ENCODE peak calls at places on chromosomes 11 and 22, in seven cellular contexts. P, Z, J, O, S, F and T are unnamed samples.

GRCh38 chr11:103699216-103699615 is 337.2 kb upstream of the DDI1 start:
- DNase-seq in O (no peak), Z (no peak), F (no peak), S (no peak), J (no peak), P (no peak), T (no peak)

GRCh38 chr11:117885777-117886176 is 9.3 kb upstream of the FXYD6 start:
- DNase-seq in S (no peak), F (peak), Z (no peak), P (no peak), J (no peak), O (no peak), T (no peak)

GRCh38 chr11:132653237-132653636 is 879.1 kb downstream of the OPCML start:
- DNase-seq in P (no peak), O (no peak), S (no peak), F (no peak), Z (no peak), J (no peak), T (no peak)

GRCh38 chr11:28969832-28970231 is 861.6 kb downstream of the METTL15 start:
- DNase-seq in O (no peak), P (no peak), Z (no peak), S (no peak), F (no peak), J (no peak), T (no peak)

GRCh38 chr11:119026970-119027369 is 3.7 kb downstream of the SLC37A4 start:
- DNase-seq in P (no peak), O (no peak), J (no peak), S (no peak), F (no peak), Z (no peak), T (no peak)

GRCh38 chr11:4065601-4066377 is 28.8 kb upstream of the RRM1 start:
- DNase-seq in F (peak), Z (no peak), P (no peak), O (no peak), J (no peak), S (no peak), T (no peak)

GRCh38 chr22:37374571-37374970 is 52.7 kb downstream of the ELFN2 start:
- DNase-seq in O (no peak), J (no peak), S (no peak), P (no peak), F (no peak), Z (no peak), T (no peak)

GRCh38 chr11:117901601-117902000 is 25.1 kb upstream of the FXYD6 start:
- DNase-seq in Z (no peak), O (no peak), F (peak), J (no peak), S (no peak), P (no peak), T (no peak)

GRCh38 chr11:80144932-80145612 is 704.2 kb upstream of the TENM4 start:
- DNase-seq in P (no peak), S (no peak), F (no peak), J (no peak), O (no peak), Z (peak), T (no peak)

GRCh38 chr11:47272706-47273105 is 2.8 kb downstream of the MADD start:
- DNase-seq in J (no peak), P (no peak), F (no peak), O (no peak), Z (no peak), S (no peak), T (no peak)

GRCh38 chr22:23361676-23362075 is 181.4 kb downstream of the BCR start:
- DNase-seq in J (no peak), O (no peak), S (no peak), P (no peak), F (no peak), Z (no peak), T (no peak)

GRCh38 chr11:1224109-1224485 is 1.2 kb downstream of the MUC5B start:
- DNase-seq in J (no peak), O (no peak), P (no peak), F (no peak), S (no peak), Z (no peak), T (peak)

GRCh38 chr11:104858882-104859735 is 39.2 kb downstream of the CASP12 start:
- DNase-seq in P (no peak), J (no peak), S (no peak), O (no peak), Z (no peak), F (no peak), T (no peak)

GRCh38 chr22:23119492-23120414 is 22.0 kb downstream of the RSPH14 start:
- DNase-seq in F (no peak), Z (no peak), O (no peak), P (peak), J (no peak), S (peak), T (no peak)

GRCh38 chr11:55942785-55943392 is 6.7 kb upstream of the OR5I1 start:
- DNase-seq in S (no peak), P (no peak), F (no peak), Z (peak), J (peak), O (peak), T (no peak)

GRCh38 chr11:120894207-120894989 is 129.5 kb upstream of the TBCEL start:
- DNase-seq in O (no peak), P (no peak), J (peak), F (no peak), S (no peak), Z (no peak), T (no peak)

GRCh38 chr11:42462558-42463310 is 849.1 kb upstream of the API5 start:
- DNase-seq in P (no peak), O (no peak), J (no peak), F (no peak), S (no peak), Z (no peak), T (no peak)

GRCh38 chr11:128757886-128758612 is 64.2 kb downstream of the FLI1 start:
- DNase-seq in J (no peak), P (no peak), O (no peak), F (no peak), Z (no peak), S (no peak), T (no peak)

GRCh38 chr11:122784325-122785155 is 53.8 kb upstream of the CRTAM start:
- DNase-seq in O (peak), F (peak), J (no peak), Z (no peak), P (no peak), S (no peak), T (no peak)

GRCh38 chr11:20565236-20565635 is 34.2 kb upstream of the SLC6A5 start:
- DNase-seq in S (no peak), O (no peak), Z (no peak), P (no peak), F (no peak), J (no peak), T (no peak)

GRCh38 chr22:25623851-25624250 is 59.4 kb downstream of the GRK3 start:
- DNase-seq in Z (no peak), S (no peak), J (no peak), O (no peak), P (no peak), F (no peak), T (no peak)

GRCh38 chr11:28168718-28169117 is 60.5 kb downstream of the METTL15 start:
- DNase-seq in Z (no peak), P (no peak), S (no peak), F (no peak), J (no peak), O (no peak), T (no peak)